ENCODE peak calls at places on chromosomes 5 and 9, in ten cellular contexts. Z is esophagus muscularis mucosa, C is stomach, E is endodermal cell, P is uterus, I is GM12865, Q is endothelial cell of umbilical vein, H is tibial nerve, V is cardiac fibroblast, D is astrocyte of the cerebellum. F is an unnamed sample.

GRCh38 chr9:121604242-121604641 is 47.2 kb upstream of the DAB2IP start:
- DNase-seq in Z (no peak), D (no peak), E (peak; percentile 70), P (no peak), I (peak; percentile 5), H (no peak), V (no peak), Q (no peak), C (peak; percentile 42), F (no peak)

GRCh38 chr9:70405808-70406445 is 8.5 kb downstream of the KLF9 start:
- DNase-seq in E (no peak), Q (no peak), V (no peak), I (no peak), H (no peak), D (no peak), P (peak; percentile 16), C (no peak), Z (no peak), F (no peak)

GRCh38 chr5:81601912-81602311 is 149.0 kb downstream of the SSBP2 start:
- DNase-seq in H (no peak), Z (no peak), C (no peak), D (no peak), E (no peak), P (no peak), I (no peak), V (peak; percentile 35), Q (peak; percentile 84), F (no peak)

GRCh38 chr5:81856948-81857928 is 106.3 kb upstream of the SSBP2 start:
- DNase-seq in I (peak; percentile 39), E (peak; percentile 80), C (peak; percentile 55), Q (peak; percentile 62), H (peak; percentile 61), D (no peak), P (peak; percentile 46), Z (no peak), V (peak; percentile 11), F (peak; percentile 33)

GRCh38 chr9:133589454-133590227 is 19.5 kb downstream of the FAM163B start:
- DNase-seq in D (no peak), E (peak; percentile 93), C (no peak), I (peak; percentile 12), Z (no peak), V (no peak), P (no peak), Q (no peak), H (no peak), F (no peak)

GRCh38 chr9:81574399-81574798 is 114.9 kb downstream of the TLE1 start:
- DNase-seq in Q (no peak), C (no peak), V (peak; percentile 27), E (no peak), Z (no peak), H (no peak), I (no peak), D (peak; percentile 92), P (no peak), F (no peak)

GRCh38 chr9:129932303-129933151 is 97.3 kb downstream of the USP20 start:
- DNase-seq in I (peak; percentile 53), E (peak; percentile 47), Q (peak; percentile 53), V (peak; percentile 44), Z (no peak), P (no peak), D (no peak), H (peak; percentile 39), C (no peak), F (no peak)

GRCh38 chr5:62568800-62569432 is 9.7 kb upstream of the LRRC70 start:
- DNase-seq in E (peak; percentile 52), H (no peak), P (no peak), D (no peak), V (no peak), Z (no peak), Q (no peak), I (no peak), C (no peak), F (no peak)

GRCh38 chr5:122846051-122846567 is 696 bp downstream of the SNX24 start:
- DNase-seq in P (no peak), H (no peak), D (no peak), Z (no peak), V (peak; percentile 87), E (no peak), Q (no peak), C (no peak), I (no peak), F (no peak)

GRCh38 chr5:13581132-13581531 is 363.4 kb downstream of the DNAH5 start:
- DNase-seq in D (no peak), E (no peak), Q (no peak), I (no peak), V (no peak), Z (no peak), H (no peak), P (no peak), C (no peak), F (no peak)

GRCh38 chr9:127197861-127198430 is 66.6 kb upstream of the GARNL3 start:
- DNase-seq in E (no peak), C (no peak), Z (no peak), D (no peak), Q (no peak), V (no peak), H (no peak), P (no peak), I (no peak), F (no peak)

GRCh38 chr9:92292338-92293074 is 991 bp downstream of the IARS1 start:
- DNase-seq in D (no peak), Z (no peak), E (no peak), I (no peak), H (no peak), Q (no peak), P (no peak), V (peak; percentile 56), C (no peak), F (no peak)

GRCh38 chr9:131739192-131739961 is 499 bp downstream of the RAPGEF1 start:
- DNase-seq in D (no peak), P (no peak), Z (no peak), C (peak; percentile 57), Q (peak; percentile 44), E (peak; percentile 84), H (no peak), V (no peak), I (peak; percentile 54), F (no peak)
- H3K4me3 ChIP-seq in D (peak overlapping the region; percentile 48), P (peak overlapping the region; percentile 63), Z (peak overlapping the region; percentile 60), C (peak overlapping the region; percentile 66), Q (peak overlapping the region; percentile 75), E (peak overlapping the region; percentile 94), H (peak overlapping the region; percentile 61), V (peak overlapping the region; percentile 67), I (peak overlapping the region; percentile 65), F (peak overlapping the region; percentile 62)

GRCh38 chr9:136794281-136795026 is 1.7 kb upstream of the CCDC183 start:
- DNase-seq in E (peak; percentile 39), Z (no peak), Q (no peak), I (no peak), H (no peak), V (no peak), D (no peak), P (no peak), C (no peak), F (no peak)

GRCh38 chr9:136791466-136792276 is 527 bp downstream of the TMEM141 start:
- DNase-seq in I (peak; percentile 71), P (peak; percentile 57), D (no peak), Z (no peak), C (peak; percentile 84), Q (peak; percentile 26), V (peak; percentile 34), H (peak; percentile 42), E (peak; percentile 96), F (peak; percentile 64)

GRCh38 chr9:136793063-136793946 is 2.2 kb downstream of the TMEM141 start:
- DNase-seq in Z (no peak), H (no peak), I (no peak), Q (no peak), V (no peak), P (no peak), C (no peak), E (peak; percentile 70), D (no peak), F (no peak)

GRCh38 chr9:136790640-136791465 is at the start of gene TMEM141:
- DNase-seq in H (peak; percentile 100), P (peak; percentile 100), Z (peak; percentile 100), V (peak; percentile 100), D (peak; percentile 96), C (peak; percentile 100), I (peak; percentile 100), E (peak; percentile 100), Q (peak; percentile 99), F (peak; percentile 95)

DNA sequence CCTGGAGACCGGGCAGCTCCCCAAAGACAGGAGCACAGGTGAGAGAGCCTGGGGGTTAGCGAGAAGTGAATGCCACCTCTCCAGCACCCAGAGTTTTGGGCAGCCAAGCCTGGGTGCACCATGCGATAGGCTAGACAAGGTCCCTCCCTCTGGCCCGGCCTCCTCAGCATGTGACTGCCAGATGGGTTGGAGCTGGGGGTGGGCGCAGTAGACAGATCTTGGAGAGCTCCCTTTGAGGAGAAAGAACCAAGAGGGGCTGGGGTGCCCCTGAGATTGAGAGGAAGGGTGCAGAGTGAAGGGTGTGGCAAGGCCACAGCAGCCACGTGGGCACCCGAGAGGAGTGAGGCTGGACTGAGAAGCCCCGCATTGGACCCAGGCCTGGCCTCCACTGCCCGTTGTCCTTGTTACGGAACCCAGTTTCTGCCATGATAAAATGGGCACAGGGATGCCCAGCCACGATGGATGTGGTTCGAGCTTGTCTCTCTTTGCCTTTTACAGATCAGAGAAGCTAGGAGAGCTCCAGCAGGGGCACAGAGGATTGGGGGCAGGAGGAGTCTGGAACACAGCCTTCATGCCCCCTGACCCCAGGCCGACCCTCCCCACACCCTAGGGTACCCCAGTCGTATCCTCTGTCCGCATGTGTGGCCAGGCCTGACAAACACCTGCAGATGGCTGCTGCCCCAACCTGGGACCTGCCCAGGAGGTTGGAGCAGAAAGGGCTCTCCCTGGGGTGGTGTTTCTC is 1.3 kb downstream of the TMEM141 start:
- DNase-seq in Q (no peak), C (no peak), V (no peak), H (no peak), Z (no peak), E (peak; percentile 48), D (no peak), P (no peak), I (no peak), F (no peak)
- H3K4me3 ChIP-seq in Q (no peak overlapping the region), C (peak overlapping the region; percentile 67), V (peak overlapping the region; percentile 92), H (no peak overlapping the region), Z (no peak overlapping the region), E (peak overlapping the region; percentile 87), D (peak overlapping the region; percentile 84), P (no peak overlapping the region), I (no peak overlapping the region), F (peak overlapping the region; percentile 78)

GRCh38 chr5:87113848-87114247 is 153.8 kb upstream of the RASA1 start:
- DNase-seq in E (no peak), I (no peak), H (no peak), V (peak; percentile 78), D (peak; percentile 72), Z (no peak), Q (no peak), P (no peak), C (no peak), F (no peak)
- H3K4me3 ChIP-seq in E (no peak overlapping the region), I (no peak overlapping the region), H (no peak overlapping the region), V (no peak overlapping the region), D (no peak overlapping the region), Z (no peak overlapping the region), Q (no peak overlapping the region), P (no peak overlapping the region), C (no peak overlapping the region), F (no peak overlapping the region)

DNA sequence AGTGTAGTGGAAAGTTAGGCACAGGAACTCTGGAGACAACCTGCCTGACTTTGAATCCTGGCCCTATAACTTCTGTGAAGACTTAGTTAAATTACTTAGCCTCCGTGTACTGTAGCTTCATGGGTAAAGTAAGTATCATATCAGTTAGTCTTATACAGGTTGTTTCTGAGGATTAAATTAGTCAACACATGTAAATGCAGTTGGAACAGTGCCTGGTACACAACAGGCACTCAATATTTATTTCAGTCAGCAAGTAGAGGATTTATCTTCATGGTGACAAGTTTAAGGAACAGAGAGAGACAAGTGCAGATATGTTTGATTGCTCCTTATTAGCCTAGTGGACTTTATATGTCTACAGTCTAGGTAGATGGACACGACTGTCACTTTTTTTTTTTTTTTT is 2.7 kb downstream of the TSLP start:
- DNase-seq in D (no peak), E (no peak), V (no peak), Q (no peak), C (no peak), Z (no peak), H (no peak), P (no peak), I (no peak), F (no peak)
- H3K4me3 ChIP-seq in D (peak overlapping the region; percentile 57), E (peak overlapping the region; percentile 90), V (peak overlapping the region; percentile 59), Q (no peak overlapping the region), C (peak overlapping the region; percentile 52), Z (peak overlapping the region; percentile 64), H (no peak overlapping the region), P (no peak overlapping the region), I (no peak overlapping the region), F (no peak overlapping the region)